ENCODE peak calls at places on chromosome 22, in six cellular contexts. I is iPS-NIHi11; V is NCI-H748 treated with DMSO at 0.1 percent for 48 hours; Z is neuronal stem cell; G is AG09309; L is stimulated activated CD8-positive, alpha-beta memory T cell treated with anti-CD3 and anti-CD28 coated beads, Interleukin-15, amount 100 ng/mL, for 4 hours. X is an unnamed sample.
A peak's percentile ranks its signal among the peaks of the same experiment; 100 is the strongest.

GRCh38 chr22:41181349-41182241 is 23.5 kb upstream of the L3MBTL2 start:
- DNase-seq in V (no peak), L (no peak), G (peak; percentile 44), I (no peak), Z (no peak), X (no peak)

GRCh38 chr22:21640810-21641209 is 1.3 kb upstream of the SDF2L1 start:
- DNase-seq in G (no peak), Z (no peak), L (no peak), V (no peak), I (no peak), X (no peak)

GRCh38 chr22:35630387-35630793 is 13.3 kb upstream of the MB start:
- DNase-seq in L (no peak), Z (no peak), I (peak; percentile 42), V (no peak), G (no peak), X (no peak)

GRCh38 chr22:28141614-28142013 is 222.6 kb upstream of the PITPNB start:
- DNase-seq in L (no peak), Z (no peak), V (no peak), I (no peak), G (peak; percentile 65), X (no peak)

GRCh38 chr22:23274891-23275694 is 94.8 kb downstream of the BCR start:
- DNase-seq in I (no peak), L (no peak), G (no peak), V (no peak), Z (no peak), X (no peak)

GRCh38 chr22:32761251-32761903 is 40.1 kb upstream of the TIMP3 start:
- DNase-seq in Z (no peak), I (no peak), G (peak; percentile 14), V (no peak), L (no peak), X (no peak)

GRCh38 chr22:50506611-50507420 is 686 bp downstream of the LMF2 start:
- DNase-seq in L (no peak), I (peak; percentile 43), G (no peak), Z (no peak), V (no peak), X (peak; percentile 55)

GRCh38 chr22:24379536-24379935 is 47.9 kb upstream of the ADORA2A start:
- DNase-seq in Z (no peak), V (no peak), L (no peak), I (no peak), G (no peak), X (no peak)

GRCh38 chr22:49011769-49012598 is 815.7 kb downstream of the BRD1 start:
- DNase-seq in G (no peak), V (no peak), I (no peak), L (no peak), Z (no peak), X (no peak)

GRCh38 chr22:32880906-32881596 is 79.5 kb downstream of the TIMP3 start:
- DNase-seq in G (no peak), I (peak; percentile 24), L (no peak), Z (no peak), V (no peak), X (no peak)

GRCh38 chr22:44195189-44195871 is 14.6 kb downstream of the PARVG start:
- DNase-seq in Z (no peak), L (no peak), G (no peak), V (no peak), I (no peak), X (no peak)

X was measured in GM12892.